ENCODE peak calls at places on chromosomes 1 and 21, in nine cellular contexts. X, C, Z, U, M, B, F, N and E are unnamed samples.

GRCh38 chr21:33451634-33452071 is 28.1 kb downstream of the TMEM50B start:
- DNase-seq in X (peak), C (no peak), Z (no peak), U (no peak), M (no peak), B (no peak), F (no peak), N (no peak), E (no peak)

GRCh38 chr1:7679873-7680790 is 91.0 kb upstream of the VAMP3 start:
- DNase-seq in X (peak), C (peak), Z (peak), U (peak), M (peak), B (no peak), F (peak), N (peak), E (no peak)

GRCh38 chr1:154764181-154764580 is 105.9 kb downstream of the KCNN3 start:
- DNase-seq in X (no peak), C (no peak), Z (no peak), U (no peak), M (no peak), B (no peak), F (no peak), N (no peak), E (no peak)

GRCh38 chr1:217133958-217134856 is 411.0 kb upstream of the ESRRG start:
- DNase-seq in X (peak), C (no peak), Z (no peak), U (no peak), M (no peak), B (no peak), F (no peak), N (peak), E (no peak)

GRCh38 chr1:219385786-219386427 is 212.2 kb downstream of the LYPLAL1 start:
- DNase-seq in X (peak), C (no peak), Z (no peak), U (no peak), M (peak), B (peak), F (no peak), N (peak), E (no peak)

GRCh38 chr1:11652203-11652780 is 1.9 kb downstream of the FBXO2 start:
- DNase-seq in X (no peak), C (no peak), Z (no peak), U (no peak), M (no peak), B (no peak), F (no peak), N (no peak), E (no peak)

GRCh38 chr1:240232548-240232947 is 140.9 kb downstream of the FMN2 start:
- DNase-seq in X (peak), C (no peak), Z (no peak), U (no peak), M (no peak), B (peak), F (no peak), N (peak), E (no peak)

GRCh38 chr21:46002841-46003574 is 21.4 kb downstream of the COL6A1 start:
- DNase-seq in X (no peak), C (peak), Z (no peak), U (peak), M (no peak), B (no peak), F (no peak), N (no peak), E (no peak)

GRCh38 chr1:26289158-26290059 is 9.5 kb downstream of the SH3BGRL3 start:
- DNase-seq in X (no peak), C (no peak), Z (peak), U (no peak), M (no peak), B (no peak), F (no peak), N (no peak), E (peak)

GRCh38 chr1:219120625-219121544 is 52.8 kb upstream of the LYPLAL1 start:
- DNase-seq in X (peak), C (no peak), Z (no peak), U (no peak), M (no peak), B (peak), F (no peak), N (peak), E (peak)

GRCh38 chr1:8039065-8039464 is 13.0 kb upstream of the ERRFI1 start:
- DNase-seq in X (no peak), C (no peak), Z (no peak), U (no peak), M (no peak), B (no peak), F (no peak), N (no peak), E (no peak)

GRCh38 chr1:101996830-101997485 is at the start of gene OLFM3:
- DNase-seq in X (no peak), C (no peak), Z (peak), U (peak), M (peak), B (no peak), F (no peak), N (peak), E (no peak)

GRCh38 chr21:20882462-20883415 is 115.5 kb upstream of the NCAM2 start:
- DNase-seq in X (peak), C (no peak), Z (no peak), U (peak), M (peak), B (peak), F (no peak), N (peak), E (no peak)

GRCh38 chr21:43681650-43682049 is 22.3 kb downstream of the RRP1B start:
- DNase-seq in X (no peak), C (no peak), Z (no peak), U (no peak), M (no peak), B (no peak), F (no peak), N (no peak), E (no peak)

GRCh38 chr1:151058682-151059341 is 610 bp downstream of the CDC42SE1 start:
- DNase-seq in X (peak), C (no peak), Z (no peak), U (peak), M (peak), B (no peak), F (no peak), N (peak), E (no peak)

GRCh38 chr1:8728464-8728863 is 89.0 kb downstream of the RERE start:
- DNase-seq in X (no peak), C (no peak), Z (no peak), U (no peak), M (no peak), B (no peak), F (no peak), N (no peak), E (no peak)

GRCh38 chr1:205933672-205934618 is 9.3 kb downstream of the SLC26A9 start:
- DNase-seq in X (peak), C (no peak), Z (no peak), U (no peak), M (peak), B (no peak), F (no peak), N (peak), E (no peak)

GRCh38 chr1:100785399-100786082 is 66.0 kb downstream of the VCAM1 start:
- DNase-seq in X (peak), C (no peak), Z (no peak), U (no peak), M (peak), B (no peak), F (no peak), N (peak), E (no peak)

GRCh38 chr1:19799233-19799876 is 361 bp downstream of the TMCO4 start:
- DNase-seq in X (peak), C (peak), Z (no peak), U (peak), M (peak), B (peak), F (peak), N (peak), E (no peak)

GRCh38 chr1:3657578-3658230 is 5.4 kb downstream of the TP73 start:
- DNase-seq in X (no peak), C (no peak), Z (no peak), U (peak), M (no peak), B (no peak), F (no peak), N (no peak), E (no peak)

GRCh38 chr1:205630241-205630640 is 1.6 kb downstream of the ELK4 start:
- DNase-seq in X (peak), C (no peak), Z (no peak), U (no peak), M (no peak), B (no peak), F (no peak), N (peak), E (no peak)

GRCh38 chr1:70487910-70488665 is 77.0 kb downstream of the CTH start:
- DNase-seq in X (peak), C (no peak), Z (no peak), U (no peak), M (peak), B (peak), F (no peak), N (peak), E (no peak)

GRCh38 chr1:31760422-31760900 is 3.7 kb downstream of the ADGRB2 start:
- DNase-seq in X (no peak), C (no peak), Z (no peak), U (no peak), M (no peak), B (no peak), F (no peak), N (no peak), E (no peak)

GRCh38 chr1:219427400-219427799 is 185.5 kb downstream of the ZC3H11B start:
- DNase-seq in X (no peak), C (no peak), Z (no peak), U (no peak), M (no peak), B (no peak), F (no peak), N (no peak), E (no peak)

GRCh38 chr1:119884700-119885099 is 11.6 kb downstream of the ADAM30 start:
- DNase-seq in X (peak), C (no peak), Z (no peak), U (no peak), M (no peak), B (no peak), F (no peak), N (peak), E (no peak)

GRCh38 chr1:229270547-229271447 is at the start of gene RAB4A:
- DNase-seq in X (peak), C (peak), Z (peak), U (peak), M (peak), B (peak), F (peak), N (peak), E (peak)

GRCh38 chr1:188769181-188769580 is 1708.5 kb downstream of the BRINP3 start:
- DNase-seq in X (no peak), C (no peak), Z (no peak), U (no peak), M (no peak), B (no peak), F (no peak), N (no peak), E (no peak)

GRCh38 chr1:242824435-242824834 is 299.9 kb upstream of the PLD5 start:
- DNase-seq in X (no peak), C (no peak), Z (no peak), U (no peak), M (peak), B (no peak), F (no peak), N (peak), E (no peak)

GRCh38 chr1:83882906-83883305 is 116.0 kb downstream of the TTLL7 start:
- DNase-seq in X (peak), C (no peak), Z (no peak), U (peak), M (peak), B (no peak), F (no peak), N (peak), E (no peak)

GRCh38 chr1:36397378-36398230 is at the start of gene LSM10:
- DNase-seq in X (peak), C (peak), Z (peak), U (peak), M (peak), B (peak), F (peak), N (peak), E (peak)

GRCh38 chr1:227140376-227140775 is 177.9 kb downstream of the CDC42BPA start:
- DNase-seq in X (peak), C (no peak), Z (no peak), U (no peak), M (no peak), B (no peak), F (no peak), N (no peak), E (no peak)

GRCh38 chr21:42350271-42350885 is 416 bp downstream of the TFF2 start:
- DNase-seq in X (no peak), C (peak), Z (no peak), U (no peak), M (no peak), B (no peak), F (no peak), N (no peak), E (no peak)

GRCh38 chr21:42395910-42396625 is at the start of gene TMPRSS3:
- DNase-seq in X (no peak), C (no peak), Z (no peak), U (no peak), M (peak), B (peak), F (no peak), N (no peak), E (no peak)

GRCh38 chr1:64223329-64224151 is 20.1 kb downstream of the UBE2U start:
- DNase-seq in X (peak), C (no peak), Z (no peak), U (no peak), M (no peak), B (no peak), F (no peak), N (peak), E (no peak)

GRCh38 chr1:245412301-245412700 is 257.5 kb downstream of the KIF26B start:
- DNase-seq in X (no peak), C (no peak), Z (no peak), U (no peak), M (no peak), B (no peak), F (no peak), N (no peak), E (no peak)